ENCODE peak calls at places on chromosomes 1 and 21, in five cellular contexts. R, M, P, A and Q are unnamed samples.

GRCh38 chr1:179576509-179576908 is 761 bp upstream of the NPHS2 start:
- DNase-seq in R (no peak), M (no peak), P (no peak), A (no peak), Q (no peak)

GRCh38 chr21:26614251-26614650 is 41.2 kb upstream of the CYYR1 start:
- DNase-seq in R (no peak), M (no peak), P (no peak), A (no peak), Q (no peak)

GRCh38 chr1:198318092-198318491 is 161.3 kb downstream of the NEK7 start:
- DNase-seq in R (no peak), M (no peak), P (no peak), A (no peak), Q (peak; percentile 7)

GRCh38 chr1:222654849-222655248 is 37.0 kb downstream of the MIA3 start:
- DNase-seq in R (no peak), M (peak; percentile 9), P (peak; percentile 42), A (no peak), Q (peak; percentile 66)

GRCh38 chr1:21338568-21339401 is 48.5 kb upstream of the ECE1 start:
- DNase-seq in R (peak; percentile 92), M (peak; percentile 23), P (peak; percentile 81), A (no peak), Q (no peak)

GRCh38 chr1:1157033-1157365 is 16.7 kb upstream of the TTLL10 start:
- DNase-seq in R (no peak), M (no peak), P (no peak), A (no peak), Q (peak; percentile 58)

GRCh38 chr1:94679336-94680007 is 137.9 kb upstream of the F3 start:
- DNase-seq in R (peak; percentile 80), M (peak; percentile 31), P (peak; percentile 57), A (no peak), Q (no peak)

GRCh38 chr1:67372136-67372535 is 58.1 kb downstream of the SERBP1 start:
- DNase-seq in R (no peak), M (peak; percentile 22), P (no peak), A (no peak), Q (no peak)

GRCh38 chr1:27509127-27510080 is 19.4 kb upstream of the WASF2 start:
- DNase-seq in R (no peak), M (no peak), P (no peak), A (no peak), Q (no peak)

GRCh38 chr21:27572681-27573080 is 605.8 kb upstream of the ADAMTS5 start:
- DNase-seq in R (no peak), M (peak; percentile 81), P (no peak), A (no peak), Q (no peak)

GRCh38 chr1:203031467-203031866 is 5.2 kb downstream of the PPFIA4 start:
- DNase-seq in R (no peak), M (no peak), P (no peak), A (no peak), Q (no peak)

GRCh38 chr1:12469493-12469892 is 148.5 kb downstream of the DHRS3 start:
- DNase-seq in R (no peak), M (no peak), P (no peak), A (no peak), Q (no peak)

GRCh38 chr21:26011292-26011940 is 159.2 kb downstream of the APP start:
- DNase-seq in R (no peak), M (no peak), P (no peak), A (no peak), Q (no peak)

GRCh38 chr1:192538407-192539311 is 36.9 kb upstream of the RGS1 start:
- DNase-seq in R (no peak), M (peak; percentile 73), P (peak; percentile 17), A (no peak), Q (peak; percentile 41)

GRCh38 chr1:8456306-8456912 is 138.5 kb downstream of the SLC45A1 start:
- DNase-seq in R (no peak), M (peak; percentile 80), P (no peak), A (no peak), Q (no peak)

GRCh38 chr1:25664800-25665199 is 48.2 kb downstream of the MAN1C1 start:
- DNase-seq in R (no peak), M (no peak), P (no peak), A (no peak), Q (no peak)

GRCh38 chr1:35929730-35930592 is 944 bp upstream of the AGO3 start:
- DNase-seq in R (peak; percentile 40), M (peak; percentile 55), P (peak; percentile 51), A (no peak), Q (peak; percentile 38)

GRCh38 chr1:43438576-43439120 is 15.1 kb downstream of the HYI start:
- DNase-seq in R (peak; percentile 10), M (no peak), P (no peak), A (no peak), Q (no peak)

GRCh38 chr1:230280906-230281413 is 145.2 kb downstream of the PGBD5 start:
- DNase-seq in R (no peak), M (no peak), P (no peak), A (no peak), Q (no peak)

GRCh38 chr1:89633103-89633744 is at the start of gene LRRC8C:
- DNase-seq in R (peak; percentile 53), M (peak; percentile 34), P (peak; percentile 39), A (peak; percentile 87), Q (peak; percentile 72)

GRCh38 chr1:76038306-76039004 is 36.1 kb upstream of the ST6GALNAC3 start:
- DNase-seq in R (no peak), M (peak; percentile 66), P (no peak), A (no peak), Q (no peak)

GRCh38 chr1:19643113-19643512 is 998 bp upstream of the NBL1 start:
- DNase-seq in R (no peak), M (no peak), P (no peak), A (no peak), Q (no peak)

GRCh38 chr1:75616436-75617433 is 5.8 kb upstream of the SLC44A5 start:
- DNase-seq in R (no peak), M (peak; percentile 38), P (peak; percentile 4), A (no peak), Q (no peak)

GRCh38 chr1:69765941-69766340 is 198.2 kb downstream of the LRRC7 start:
- DNase-seq in R (no peak), M (no peak), P (no peak), A (no peak), Q (no peak)

GRCh38 chr1:112507896-112508241 is 896 bp upstream of the WNT2B start:
- DNase-seq in R (no peak), M (no peak), P (no peak), A (no peak), Q (peak; percentile 67)

GRCh38 chr1:58460469-58460868 is 86.1 kb downstream of the OMA1 start:
- DNase-seq in R (no peak), M (no peak), P (no peak), A (peak; percentile 17), Q (no peak)

GRCh38 chr21:32044205-32044874 is 171.5 kb downstream of the HUNK start:
- DNase-seq in R (no peak), M (no peak), P (no peak), A (peak; percentile 81), Q (no peak)

GRCh38 chr1:43008425-43009108 is 49.9 kb upstream of the SLC2A1 start:
- DNase-seq in R (no peak), M (no peak), P (no peak), A (no peak), Q (no peak)

GRCh38 chr1:7538033-7538432 is 233.1 kb upstream of the VAMP3 start:
- DNase-seq in R (no peak), M (peak; percentile 62), P (no peak), A (no peak), Q (no peak)

GRCh38 chr1:36476945-36477344 is 5.8 kb downstream of the CSF3R start:
- DNase-seq in R (no peak), M (no peak), P (no peak), A (no peak), Q (no peak)

GRCh38 chr1:101316276-101316675 is 79.5 kb downstream of the S1PR1 start:
- DNase-seq in R (no peak), M (no peak), P (no peak), A (no peak), Q (no peak)

GRCh38 chr1:27879374-27880082 is 7.2 kb downstream of the THEMIS2 start:
- DNase-seq in R (no peak), M (no peak), P (no peak), A (no peak), Q (no peak)

GRCh38 chr1:16960560-16961296 is 19.7 kb downstream of the MFAP2 start:
- DNase-seq in R (peak; percentile 85), M (peak; percentile 63), P (peak; percentile 72), A (peak; percentile 93), Q (peak; percentile 87)

GRCh38 chr1:66332524-66332853 is 201.5 kb upstream of the SGIP1 start:
- DNase-seq in R (no peak), M (no peak), P (no peak), A (no peak), Q (no peak)
- TF ChIP-seq CTCF in R (no peak), M (no peak), P (no peak), A (no peak), Q (no peak)

GRCh38 chr21:23160914-23161313 is 2162.7 kb downstream of the NCAM2 start:
- DNase-seq in R (no peak), M (no peak), P (no peak), A (no peak), Q (no peak)
- TF ChIP-seq CTCF in R (no peak), M (no peak), P (no peak), A (no peak), Q (no peak)

GRCh38 chr1:59903136-59903754 is 23.3 kb downstream of the CYP2J2 start:
- DNase-seq in R (no peak), M (no peak), P (no peak), A (no peak), Q (no peak)
- TF ChIP-seq CTCF in R (no peak), M (peak; percentile 42), P (peak; percentile 16), A (peak; percentile 60), Q (no peak)

GRCh38 chr1:219660666-219661463 is 48.0 kb upstream of the ZC3H11B start:
- DNase-seq in R (peak; percentile 82), M (peak; percentile 81), P (peak; percentile 90), A (peak; percentile 94), Q (peak; percentile 60)
- TF ChIP-seq CTCF in R (peak; percentile 76), M (peak; percentile 96), P (peak; percentile 82), A (peak; percentile 92), Q (peak; percentile 69)

GRCh38 chr1:184972281-184973055 is 1.8 kb downstream of the NIBAN1 start:
- DNase-seq in R (no peak), M (peak; percentile 51), P (no peak), A (no peak), Q (no peak)

GRCh38 chr1:184974837-184975115 is 468 bp upstream of the NIBAN1 start:
- DNase-seq in R (no peak), M (no peak), P (no peak), A (no peak), Q (no peak)

GRCh38 chr1:184974086-184974836 is at the start of gene NIBAN1:
- DNase-seq in R (peak; percentile 65), M (peak; percentile 9), P (peak; percentile 76), A (peak; percentile 86), Q (peak; percentile 67)

GRCh38 chr1:184971522-184972265 is 2.6 kb downstream of the NIBAN1 start:
- DNase-seq in R (no peak), M (no peak), P (no peak), A (no peak), Q (no peak)

GRCh38 chr1:184973308-184974085 is 811 bp downstream of the NIBAN1 start:
- DNase-seq in R (peak; percentile 50), M (peak; percentile 42), P (peak; percentile 52), A (peak; percentile 85), Q (peak; percentile 82)
- TF ChIP-seq CTCF in R (no peak), M (no peak), P (no peak), A (no peak), Q (no peak)